ENCODE peak calls at places on chromosomes 13 and 19, in nine cellular contexts. T, R, W, G, L, H, B, A and I are unnamed samples.

GRCh38 chr13:20652946-20653345 is 50.6 kb upstream of the IL17D start:
- DNase-seq in T (no peak), R (no peak), W (no peak), G (no peak), L (no peak), H (no peak), B (no peak), A (no peak), I (no peak)

GRCh38 chr19:13906525-13906904 is 514 bp downstream of the CC2D1A start:
- DNase-seq in T (peak), R (no peak), W (no peak), G (no peak), L (no peak), H (no peak), B (peak), A (no peak), I (peak)

GRCh38 chr19:18502633-18503294 is 19.1 kb downstream of the ELL start:
- DNase-seq in T (no peak), R (no peak), W (no peak), G (no peak), L (no peak), H (no peak), B (no peak), A (no peak), I (no peak)

GRCh38 chr13:57666554-57666953 is 35.0 kb downstream of the PCDH17 start:
- DNase-seq in T (no peak), R (peak), W (no peak), G (no peak), L (no peak), H (no peak), B (no peak), A (no peak), I (no peak)

GRCh38 chr19:33373701-33374405 is at the start of gene CEBPG:
- DNase-seq in T (peak), R (no peak), W (no peak), G (peak), L (peak), H (peak), B (peak), A (peak), I (peak)

GRCh38 chr19:14165986-14166385 is 29.6 kb upstream of the ASF1B start:
- DNase-seq in T (no peak), R (no peak), W (no peak), G (no peak), L (no peak), H (no peak), B (peak), A (no peak), I (no peak)

GRCh38 chr13:28273919-28274318 is 135.6 kb downstream of the PAN3 start:
- DNase-seq in T (no peak), R (peak), W (no peak), G (no peak), L (no peak), H (no peak), B (no peak), A (no peak), I (no peak)

GRCh38 chr19:1324792-1325567 is 39.3 kb downstream of the EFNA2 start:
- DNase-seq in T (peak), R (no peak), W (peak), G (no peak), L (peak), H (no peak), B (peak), A (no peak), I (no peak)

GRCh38 chr13:61136101-61136500 is 279.5 kb downstream of the PCDH20 start:
- DNase-seq in T (no peak), R (no peak), W (no peak), G (no peak), L (no peak), H (no peak), B (no peak), A (no peak), I (no peak)

GRCh38 chr13:81017525-81018152 is 676.7 kb upstream of the SPRY2 start:
- DNase-seq in T (peak), R (peak), W (no peak), G (no peak), L (peak), H (no peak), B (no peak), A (no peak), I (no peak)

GRCh38 chr13:97058417-97058816 is 64.1 kb upstream of the OXGR1 start:
- DNase-seq in T (no peak), R (no peak), W (no peak), G (no peak), L (no peak), H (no peak), B (no peak), A (no peak), I (no peak)

GRCh38 chr19:17902701-17903100 is 30.1 kb upstream of the CCDC124 start:
- DNase-seq in T (peak), R (no peak), W (no peak), G (no peak), L (no peak), H (no peak), B (no peak), A (no peak), I (no peak)

GRCh38 chr13:71358218-71358617 is 508.8 kb downstream of the DACH1 start:
- DNase-seq in T (no peak), R (no peak), W (no peak), G (no peak), L (no peak), H (no peak), B (no peak), A (no peak), I (no peak)

GRCh38 chr19:52923782-52924593 is 760 bp upstream of the ZNF888 start:
- DNase-seq in T (peak), R (peak), W (peak), G (peak), L (no peak), H (peak), B (no peak), A (no peak), I (no peak)

GRCh38 chr13:75385708-75386083 is 96.3 kb downstream of the TBC1D4 start:
- DNase-seq in T (no peak), R (no peak), W (no peak), G (no peak), L (no peak), H (no peak), B (no peak), A (no peak), I (no peak)

GRCh38 chr19:57620673-57621348 is 6.8 kb downstream of the ZNF134 start:
- DNase-seq in T (no peak), R (peak), W (no peak), G (no peak), L (no peak), H (no peak), B (no peak), A (no peak), I (no peak)

GRCh38 chr13:99196466-99197256 is 4.0 kb upstream of the UBAC2 start:
- DNase-seq in T (no peak), R (no peak), W (no peak), G (no peak), L (no peak), H (no peak), B (no peak), A (no peak), I (no peak)

GRCh38 chr19:1862068-1862423 is 1.3 kb downstream of the KLF16 start:
- DNase-seq in T (no peak), R (no peak), W (no peak), G (no peak), L (no peak), H (peak), B (no peak), A (no peak), I (no peak)

GRCh38 chr19:33501957-33502356 is 19.6 kb downstream of the PEPD start:
- DNase-seq in T (no peak), R (no peak), W (no peak), G (peak), L (no peak), H (peak), B (no peak), A (no peak), I (no peak)

GRCh38 chr13:42395066-42395821 is 123.3 kb downstream of the AKAP11 start:
- DNase-seq in T (no peak), R (no peak), W (no peak), G (no peak), L (no peak), H (no peak), B (peak), A (no peak), I (peak)

GRCh38 chr13:109809216-109809890 is 23.0 kb upstream of the IRS2 start:
- DNase-seq in T (peak), R (no peak), W (no peak), G (no peak), L (no peak), H (no peak), B (no peak), A (no peak), I (no peak)

GRCh38 chr13:108176685-108177274 is 38.6 kb downstream of the LIG4 start:
- DNase-seq in T (no peak), R (peak), W (peak), G (no peak), L (peak), H (no peak), B (peak), A (peak), I (peak)

GRCh38 chr19:6092329-6093286 is 17.7 kb downstream of the RFX2 start:
- DNase-seq in T (peak), R (peak), W (peak), G (peak), L (peak), H (peak), B (no peak), A (no peak), I (no peak)

GRCh38 chr13:102757006-102757405 is 16.6 kb downstream of the TEX30 start:
- DNase-seq in T (no peak), R (no peak), W (no peak), G (no peak), L (no peak), H (no peak), B (no peak), A (no peak), I (no peak)

GRCh38 chr19:30254214-30254613 is 118.0 kb upstream of the ZNF536 start:
- DNase-seq in T (no peak), R (no peak), W (no peak), G (no peak), L (no peak), H (no peak), B (no peak), A (no peak), I (no peak)

GRCh38 chr13:39956036-39956435 is 300.6 kb downstream of the COG6 start:
- DNase-seq in T (no peak), R (no peak), W (no peak), G (no peak), L (no peak), H (no peak), B (no peak), A (no peak), I (peak)

GRCh38 chr13:77678691-77679090 is 18.8 kb upstream of the SLAIN1 start:
- DNase-seq in T (no peak), R (no peak), W (no peak), G (no peak), L (no peak), H (no peak), B (no peak), A (no peak), I (no peak)

GRCh38 chr19:14141041-14141440 is 4.7 kb upstream of the ASF1B start:
- DNase-seq in T (no peak), R (no peak), W (no peak), G (no peak), L (no peak), H (no peak), B (no peak), A (no peak), I (no peak)

GRCh38 chr13:41900918-41901317 is 60.0 kb downstream of the VWA8 start:
- DNase-seq in T (no peak), R (no peak), W (no peak), G (no peak), L (no peak), H (no peak), B (no peak), A (no peak), I (no peak)

GRCh38 chr19:46718157-46718933 is 1.4 kb upstream of the PRKD2 start:
- DNase-seq in T (no peak), R (peak), W (no peak), G (no peak), L (no peak), H (no peak), B (peak), A (peak), I (peak)